ENCODE peak calls at places on chromosomes 6 and 20, in six cellular contexts. W, P, F, Z, Y and N are unnamed samples.

GRCh38 chr6:140178550-140179334 is 804.3 kb upstream of the CITED2 start:
- DNase-seq in W (no peak), P (peak; percentile 94), F (no peak), Z (peak; percentile 92), Y (no peak), N (no peak)

GRCh38 chr6:35238843-35239289 is 20.7 kb upstream of the ZNF76 start:
- DNase-seq in W (no peak), P (no peak), F (no peak), Z (peak; percentile 35), Y (no peak), N (no peak)

GRCh38 chr6:38901802-38902522 is 146.6 kb upstream of the GLP1R start:
- DNase-seq in W (no peak), P (no peak), F (no peak), Z (no peak), Y (no peak), N (no peak)

GRCh38 chr20:60255866-60256265 is 297.6 kb downstream of the CDH26 start:
- DNase-seq in W (no peak), P (peak; percentile 66), F (no peak), Z (peak; percentile 29), Y (no peak), N (no peak)

GRCh38 chr20:10555393-10555792 is 118.4 kb downstream of the JAG1 start:
- DNase-seq in W (no peak), P (no peak), F (no peak), Z (no peak), Y (no peak), N (no peak)

GRCh38 chr20:62769346-62770071 is 26.8 kb upstream of the MRGBP start:
- DNase-seq in W (peak; percentile 34), P (no peak), F (no peak), Z (no peak), Y (no peak), N (no peak)

GRCh38 chr20:44734938-44735337 is 10.7 kb upstream of the KCNK15 start:
- DNase-seq in W (no peak), P (peak; percentile 50), F (no peak), Z (peak; percentile 79), Y (no peak), N (no peak)

GRCh38 chr6:144460224-144461095 is 175.3 kb downstream of the UTRN start:
- DNase-seq in W (no peak), P (no peak), F (peak; percentile 33), Z (no peak), Y (no peak), N (no peak)

GRCh38 chr6:40597301-40597700 is 10.1 kb upstream of the LRFN2 start:
- DNase-seq in W (no peak), P (no peak), F (no peak), Z (no peak), Y (no peak), N (no peak)

GRCh38 chr20:53707341-53708102 is 113.9 kb upstream of the ZNF217 start:
- DNase-seq in W (no peak), P (peak; percentile 71), F (no peak), Z (peak; percentile 43), Y (peak; percentile 20), N (no peak)

GRCh38 chr20:31570021-31570463 is 35.0 kb upstream of the ID1 start:
- DNase-seq in W (no peak), P (no peak), F (no peak), Z (no peak), Y (no peak), N (no peak)

GRCh38 chr6:82240191-82240590 is 7.4 kb downstream of the IBTK start:
- DNase-seq in W (no peak), P (no peak), F (no peak), Z (no peak), Y (no peak), N (no peak)

GRCh38 chr20:50810842-50811241 is 16.0 kb downstream of the BCAS4 start:
- DNase-seq in W (no peak), P (no peak), F (peak; percentile 57), Z (no peak), Y (no peak), N (no peak)

GRCh38 chr6:159065751-159066329 is 21.0 kb upstream of the TAGAP start:
- DNase-seq in W (no peak), P (no peak), F (no peak), Z (no peak), Y (no peak), N (peak; percentile 44)

GRCh38 chr6:138382498-138383265 is 5.0 kb downstream of the SMIM28 start:
- DNase-seq in W (no peak), P (no peak), F (no peak), Z (no peak), Y (no peak), N (no peak)

GRCh38 chr6:57222684-57223077 is 574 bp upstream of the RAB23 start:
- DNase-seq in W (no peak), P (no peak), F (no peak), Z (no peak), Y (no peak), N (no peak)

GRCh38 chr6:20755631-20756030 is 221.4 kb downstream of the CDKAL1 start:
- DNase-seq in W (no peak), P (peak; percentile 56), F (no peak), Z (peak; percentile 31), Y (no peak), N (no peak)

GRCh38 chr20:23340524-23340923 is 10.1 kb upstream of the NXT1 start:
- DNase-seq in W (no peak), P (peak; percentile 76), F (peak; percentile 53), Z (peak; percentile 81), Y (peak; percentile 87), N (peak; percentile 88)

GRCh38 chr6:37103169-37104039 is 66.5 kb upstream of the PIM1 start:
- DNase-seq in W (peak; percentile 93), P (no peak), F (no peak), Z (peak; percentile 50), Y (peak; percentile 38), N (no peak)

GRCh38 chr6:63643862-63644261 is 8.3 kb downstream of the PHF3 start:
- DNase-seq in W (no peak), P (peak; percentile 36), F (peak; percentile 15), Z (no peak), Y (no peak), N (no peak)

GRCh38 chr6:81304486-81304885 is 448.0 kb downstream of the TENT5A start:
- DNase-seq in W (no peak), P (peak; percentile 22), F (no peak), Z (peak; percentile 25), Y (no peak), N (no peak)

GRCh38 chr6:71287038-71287437 is 1.6 kb upstream of the OGFRL1 start:
- DNase-seq in W (no peak), P (peak; percentile 74), F (no peak), Z (no peak), Y (peak; percentile 58), N (no peak)

GRCh38 chr6:135880066-135880972 is 28.8 kb downstream of the PDE7B start:
- DNase-seq in W (no peak), P (peak; percentile 84), F (peak; percentile 26), Z (peak; percentile 65), Y (no peak), N (no peak)

GRCh38 chr6:34817337-34817910 is 25.5 kb downstream of the BLTP3A start:
- DNase-seq in W (no peak), P (no peak), F (no peak), Z (no peak), Y (no peak), N (no peak)

GRCh38 chr6:133359256-133359655 is 118.1 kb downstream of the EYA4 start:
- DNase-seq in W (no peak), P (no peak), F (no peak), Z (no peak), Y (no peak), N (no peak)

GRCh38 chr6:163994566-163994965 is 580.0 kb downstream of the QKI start:
- DNase-seq in W (no peak), P (no peak), F (no peak), Z (no peak), Y (no peak), N (no peak)

GRCh38 chr20:45223136-45223535 is 2.0 kb downstream of the SEMG2 start:
- DNase-seq in W (no peak), P (no peak), F (no peak), Z (no peak), Y (no peak), N (no peak)

GRCh38 chr20:45358282-45359068 is 4.5 kb upstream of the SYS1 start:
- DNase-seq in W (no peak), P (peak; percentile 91), F (no peak), Z (peak; percentile 84), Y (peak; percentile 92), N (no peak)

GRCh38 chr20:49567421-49568256 is at the start of gene PTGIS:
- DNase-seq in W (no peak), P (no peak), F (no peak), Z (peak; percentile 68), Y (no peak), N (no peak)

GRCh38 chr6:30002871-30003270 is 58.2 kb upstream of the POLR1H start:
- DNase-seq in W (no peak), P (peak; percentile 71), F (no peak), Z (peak; percentile 44), Y (no peak), N (no peak)

GRCh38 chr6:74068945-74069570 is 373.1 kb downstream of the CD109 start:
- DNase-seq in W (no peak), P (peak; percentile 91), F (no peak), Z (peak; percentile 88), Y (no peak), N (no peak)

GRCh38 chr20:7859371-7859802 is 80.9 kb downstream of the HAO1 start:
- DNase-seq in W (no peak), P (peak; percentile 79), F (peak; percentile 6), Z (peak; percentile 87), Y (peak; percentile 41), N (no peak)

GRCh38 chr6:107386340-107386739 is 73.0 kb downstream of the PDSS2 start:
- DNase-seq in W (no peak), P (peak; percentile 31), F (no peak), Z (peak; percentile 49), Y (no peak), N (no peak)

GRCh38 chr6:122482750-122483080 is 11.1 kb upstream of the SERINC1 start:
- DNase-seq in W (no peak), P (no peak), F (no peak), Z (no peak), Y (no peak), N (no peak)

GRCh38 chr6:9540534-9541126 is 874.2 kb downstream of the TFAP2A start:
- DNase-seq in W (no peak), P (peak; percentile 55), F (peak; percentile 19), Z (peak; percentile 83), Y (no peak), N (no peak)
- TF ChIP-seq CTCF in W (peak; percentile 49), P (peak; percentile 70), F (peak; percentile 62), Z (peak; percentile 65), Y (peak; percentile 61), N (peak; percentile 79)

GRCh38 chr20:1199981-1200380 is 3.3 kb upstream of the C20orf202 start:
- DNase-seq in W (no peak), P (no peak), F (no peak), Z (no peak), Y (no peak), N (no peak)
- TF ChIP-seq CTCF in W (no peak), P (no peak), F (no peak), Z (no peak), Y (no peak), N (no peak)

GRCh38 chr20:58246346-58246745 is 17.9 kb upstream of the ANKRD60 start:
- DNase-seq in W (no peak), P (no peak), F (no peak), Z (peak; percentile 31), Y (no peak), N (peak; percentile 75)
- TF ChIP-seq CTCF in W (no peak), P (peak; percentile 33), F (no peak), Z (peak; percentile 28), Y (no peak), N (peak; percentile 49)

GRCh38 chr6:142537612-142538478 is 236.0 kb downstream of the ADGRG6 start:
- DNase-seq in W (no peak), P (peak; percentile 42), F (no peak), Z (peak; percentile 36), Y (no peak), N (no peak)
- TF ChIP-seq CTCF in W (no peak), P (peak; percentile 65), F (peak; percentile 30), Z (peak; percentile 59), Y (no peak), N (peak; percentile 39)

GRCh38 chr6:42571611-42572342 is 7.9 kb downstream of the UBR2 start:
- DNase-seq in W (no peak), P (no peak), F (no peak), Z (peak; percentile 25), Y (no peak), N (no peak)
- TF ChIP-seq CTCF in W (no peak), P (no peak), F (no peak), Z (no peak), Y (no peak), N (no peak)